ENCODE peak calls at places on chromosomes 4 and X, in five cellular contexts. Q is lower lobe of right lung, X is mammary epithelial cell, U is choroid plexus epithelial cell, O is GM12864. J is an unnamed sample.

GRCh38 chrX:125205918-125206665 is 113.6 kb upstream of the TEX13C start:
- DNase-seq in Q (no peak), X (no peak), U (no peak), O (no peak), J (no peak)

GRCh38 chr4:185412412-185412811 is 13.4 kb downstream of the UFSP2 start:
- DNase-seq in Q (no peak), X (no peak), U (no peak), O (no peak), J (no peak)

GRCh38 chr4:17544205-17544604 is 29.2 kb downstream of the CLRN2 start:
- DNase-seq in Q (no peak), X (no peak), U (no peak), O (no peak), J (no peak)

GRCh38 chr4:80446664-80447063 is 111.1 kb downstream of the CFAP299 start:
- DNase-seq in Q (no peak), X (peak; percentile 57), U (no peak), O (no peak), J (no peak)

GRCh38 chr4:40749717-40750460 is at the start of gene NSUN7:
- DNase-seq in Q (peak; percentile 89), X (peak; percentile 5), U (peak; percentile 15), O (no peak), J (peak; percentile 85)

GRCh38 chr4:146482788-146483187 is 39.0 kb downstream of the SLC10A7 start:
- DNase-seq in Q (no peak), X (no peak), U (no peak), O (no peak), J (no peak)

GRCh38 chrX:151830911-151831310 is 81.8 kb upstream of the MAGEA4 start:
- DNase-seq in Q (peak; percentile 41), X (no peak), U (peak; percentile 31), O (no peak), J (no peak)

GRCh38 chrX:14864626-14865025 is 8.2 kb downstream of the FANCB start:
- DNase-seq in Q (no peak), X (peak; percentile 5), U (peak; percentile 33), O (no peak), J (no peak)

GRCh38 chrX:104315555-104315954 is 60.8 kb upstream of the ESX1 start:
- DNase-seq in Q (no peak), X (peak; percentile 59), U (peak; percentile 28), O (no peak), J (no peak)

GRCh38 chrX:9166566-9166909 is 132.6 kb upstream of the FAM9B start:
- DNase-seq in Q (no peak), X (no peak), U (no peak), O (no peak), J (no peak)

GRCh38 chrX:47643926-47644325 is 6.4 kb downstream of the ELK1 start:
- DNase-seq in Q (no peak), X (no peak), U (peak; percentile 72), O (no peak), J (no peak)

DNA sequence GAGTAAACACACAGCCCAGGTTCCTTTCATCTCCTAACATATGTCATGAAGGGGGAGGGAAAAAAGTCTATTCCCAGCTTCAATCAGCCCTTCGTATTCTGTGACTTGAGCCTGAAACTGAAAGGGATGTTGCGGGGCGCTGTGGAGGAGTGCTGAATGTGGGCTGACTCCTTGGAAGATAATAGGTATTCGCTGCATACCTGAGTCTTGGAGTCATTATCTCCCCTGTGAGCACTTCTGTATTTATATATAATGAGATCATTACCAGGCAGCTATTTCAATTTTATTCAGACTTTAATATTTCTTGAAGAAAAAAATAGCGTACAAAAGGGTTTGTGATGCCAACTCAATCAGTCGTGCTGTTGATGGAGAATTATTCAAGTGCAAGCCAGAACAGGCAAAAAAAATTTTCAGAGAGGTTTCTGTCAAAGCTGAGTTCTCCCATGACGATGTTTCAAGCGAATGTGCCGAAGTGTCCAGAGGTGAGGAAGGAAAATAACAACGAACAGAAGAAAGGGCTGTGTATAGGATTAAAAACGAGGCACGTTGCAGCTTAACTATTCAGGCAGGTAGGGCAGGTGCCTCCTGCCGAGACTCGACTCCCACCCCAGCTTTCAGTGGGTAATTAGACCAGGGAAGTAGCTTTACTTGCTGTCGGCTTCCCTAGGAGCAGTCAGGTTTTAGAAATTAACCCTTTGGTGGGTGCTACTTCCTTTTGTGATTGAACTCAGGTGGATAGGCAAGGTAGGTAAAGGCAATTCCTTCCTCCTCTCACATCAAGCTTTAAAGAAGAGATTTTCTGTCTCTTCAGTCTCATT is 163.7 kb upstream of the NOCT start:
- DNase-seq in Q (no peak), X (peak; percentile 36), U (peak; percentile 26), O (no peak), J (no peak)
- H3K4me3 ChIP-seq in Q (no peak overlapping the region), X (peak overlapping the region; percentile 14), U (no peak overlapping the region), O (no peak overlapping the region), J (peak overlapping the region; percentile 5)

DNA sequence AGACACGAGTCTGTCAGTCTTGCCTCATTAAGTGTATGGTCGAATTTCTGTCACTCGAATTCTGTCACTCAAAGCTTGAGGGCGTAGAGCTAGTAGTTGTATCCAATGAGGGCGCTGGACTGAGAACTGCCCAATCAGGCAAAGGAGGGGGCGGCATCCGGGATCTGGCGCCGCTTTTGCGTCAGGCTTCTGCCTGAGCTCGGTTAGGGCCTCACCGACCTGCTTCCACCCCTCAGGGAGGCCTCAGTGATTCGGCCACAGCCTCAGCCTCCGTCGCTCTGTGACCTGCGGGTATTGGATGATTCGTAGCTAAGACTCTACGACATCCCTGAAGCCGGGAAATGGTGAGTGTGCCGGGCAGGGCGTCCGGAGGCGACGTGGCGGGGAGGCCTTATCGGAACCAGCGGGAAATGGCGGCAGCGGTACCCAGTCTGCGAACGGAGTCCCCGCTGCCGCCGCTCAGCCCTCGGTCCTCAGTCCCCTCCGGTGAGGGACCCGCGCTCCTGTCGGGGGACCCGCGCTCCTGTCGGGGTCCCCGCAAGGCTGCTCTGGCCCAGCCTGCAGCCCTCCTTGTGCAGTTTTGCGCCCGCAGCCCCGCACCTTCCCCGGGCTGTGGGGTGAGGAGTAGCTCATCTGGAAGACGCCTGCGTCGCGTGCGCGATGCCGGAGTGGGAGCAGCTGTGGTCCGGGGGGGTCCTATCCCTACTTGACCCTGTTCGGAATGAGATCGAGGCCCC is 88.3 kb downstream of the ZNF718 start:
- DNase-seq in Q (peak; percentile 61), X (peak; percentile 77), U (peak; percentile 95), O (no peak), J (peak; percentile 38)
- H3K4me3 ChIP-seq in Q (peak overlapping the region; percentile 60), X (no peak overlapping the region), U (peak overlapping the region; percentile 77), O (no peak overlapping the region), J (peak overlapping the region; percentile 61)

GRCh38 chr4:14095881-14096280 is 468.4 kb upstream of the BOD1L1 start:
- DNase-seq in Q (no peak), X (no peak), U (peak; percentile 17), O (no peak), J (no peak)

GRCh38 chr4:14091966-14092365 is 464.4 kb upstream of the BOD1L1 start:
- DNase-seq in Q (no peak), X (no peak), U (peak; percentile 60), O (no peak), J (no peak)

GRCh38 chr4:14100349-14100748 is 472.8 kb upstream of the BOD1L1 start:
- DNase-seq in Q (no peak), X (no peak), U (peak; percentile 16), O (no peak), J (no peak)

GRCh38 chr4:14092741-14093140 is 465.2 kb upstream of the BOD1L1 start:
- DNase-seq in Q (no peak), X (no peak), U (no peak), O (no peak), J (no peak)

DNA sequence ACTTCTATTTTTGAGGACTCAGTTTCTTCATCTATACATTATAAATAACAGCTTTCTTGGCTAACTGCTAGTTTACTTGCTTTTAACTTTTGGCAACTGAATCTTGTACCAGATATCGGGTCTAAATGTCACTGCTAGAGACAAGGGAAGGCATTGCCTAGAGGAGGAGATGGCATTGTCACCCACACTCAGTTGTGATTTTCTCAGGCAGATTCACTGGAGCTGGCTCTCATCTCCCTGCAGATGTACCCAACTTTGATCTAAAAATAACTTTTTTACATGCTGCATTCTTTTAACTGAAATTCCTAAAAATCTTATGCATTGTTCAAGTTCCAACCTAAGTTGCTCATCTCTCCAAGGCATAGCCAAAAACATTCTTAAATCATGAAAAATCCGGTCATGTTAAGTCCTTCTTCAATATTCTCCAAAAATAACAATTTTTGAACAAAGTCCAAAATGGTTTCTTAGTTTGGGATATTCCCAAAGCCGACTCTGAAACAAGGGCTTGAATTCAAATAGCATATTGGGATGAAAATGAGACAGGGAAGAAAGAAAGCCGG is 469.0 kb upstream of the BOD1L1 start:
- DNase-seq in Q (no peak), X (no peak), U (peak; percentile 74), O (no peak), J (no peak)
- H3K4me3 ChIP-seq in Q (no peak overlapping the region), X (no peak overlapping the region), U (no peak overlapping the region), O (no peak overlapping the region), J (no peak overlapping the region)

GRCh38 chrX:153848325-153848724 is 18.0 kb upstream of the PDZD4 start:
- DNase-seq in Q (no peak), X (no peak), U (no peak), O (no peak), J (peak; percentile 7)

GRCh38 chrX:153845195-153845594 is 14.9 kb upstream of the PDZD4 start:
- DNase-seq in Q (no peak), X (no peak), U (no peak), O (no peak), J (no peak)

GRCh38 chrX:153844509-153845082 is 14.3 kb upstream of the PDZD4 start:
- DNase-seq in Q (no peak), X (no peak), U (no peak), O (no peak), J (no peak)

GRCh38 chrX:153845842-153846241 is 15.5 kb upstream of the PDZD4 start:
- DNase-seq in Q (no peak), X (peak; percentile 14), U (no peak), O (no peak), J (no peak)
- H3K4me3 ChIP-seq in Q (no peak overlapping the region), X (no peak overlapping the region), U (no peak overlapping the region), O (no peak overlapping the region), J (no peak overlapping the region)

GRCh38 chr4:151436093-151436518 is 27.1 kb downstream of the FHIP1A start:
- DNase-seq in Q (no peak), X (no peak), U (peak; percentile 22), O (no peak), J (no peak)
- H3K4me3 ChIP-seq in Q (no peak overlapping the region), X (no peak overlapping the region), U (no peak overlapping the region), O (no peak overlapping the region), J (no peak overlapping the region)

GRCh38 chrX:4185086-4185485 is 471.6 kb upstream of the PRKX start:
- DNase-seq in Q (no peak), X (no peak), U (no peak), O (no peak), J (no peak)

GRCh38 chrX:4179031-4179430 is 465.6 kb upstream of the PRKX start:
- DNase-seq in Q (no peak), X (no peak), U (no peak), O (no peak), J (no peak)

GRCh38 chrX:4182010-4182806 is 468.8 kb upstream of the PRKX start:
- DNase-seq in Q (no peak), X (no peak), U (no peak), O (no peak), J (no peak)
- H3K4me3 ChIP-seq in Q (no peak overlapping the region), X (no peak overlapping the region), U (no peak overlapping the region), O (no peak overlapping the region), J (no peak overlapping the region)

J was measured in stomach.